ENCODE peak calls at places on chromosomes 5 and 9, in six cellular contexts. H is hepatocyte, L is prostate gland, G is IMR-90, U is GM23338, I is coronary artery. N is an unnamed sample.

GRCh38 chr9:20139755-20140154 is 350.9 kb upstream of the SLC24A2 start:
- DNase-seq in H (no peak), L (no peak), G (no peak), U (peak), I (no peak), N (no peak)

GRCh38 chr9:132078369-132079356 is 1.0 kb downstream of the MED27 start:
- DNase-seq in H (peak), L (peak), G (peak), U (no peak), I (no peak), N (peak)

GRCh38 chr5:65334077-65334476 is 147.6 kb downstream of the ADAMTS6 start:
- DNase-seq in H (no peak), L (no peak), G (no peak), U (peak), I (no peak), N (no peak)

GRCh38 chr5:39191216-39191615 is 28.1 kb downstream of the FYB1 start:
- DNase-seq in H (no peak), L (no peak), G (no peak), U (no peak), I (no peak), N (no peak)

GRCh38 chr5:76388791-76389512 is 14.1 kb upstream of the IQGAP2 start:
- DNase-seq in H (no peak), L (no peak), G (no peak), U (no peak), I (no peak), N (no peak)

GRCh38 chr5:10735569-10736255 is 25.3 kb downstream of the DAP start:
- DNase-seq in H (no peak), L (no peak), G (no peak), U (no peak), I (no peak), N (no peak)

GRCh38 chr5:138905541-138905940 is 30.4 kb upstream of the LRRTM2 start:
- DNase-seq in H (no peak), L (no peak), G (peak), U (no peak), I (no peak), N (peak)

GRCh38 chr5:140402258-140403074 is 833 bp downstream of the ANKHD1 start:
- DNase-seq in H (peak), L (peak), G (peak), U (peak), I (peak), N (peak)

GRCh38 chr9:70407081-70407503 is 7.4 kb downstream of the KLF9 start:
- DNase-seq in H (no peak), L (no peak), G (peak), U (peak), I (no peak), N (peak)

GRCh38 chr5:68259696-68260095 is 44.1 kb downstream of the PIK3R1 start:
- DNase-seq in H (no peak), L (no peak), G (no peak), U (no peak), I (no peak), N (no peak)

GRCh38 chr5:145825751-145826180 is 9.4 kb downstream of the PRELID2 start:
- DNase-seq in H (peak), L (no peak), G (peak), U (peak), I (no peak), N (peak)
- TF ChIP-seq CTCF in H (peak), L (peak), G (peak), U (peak), I (peak), N (peak)

DNA sequence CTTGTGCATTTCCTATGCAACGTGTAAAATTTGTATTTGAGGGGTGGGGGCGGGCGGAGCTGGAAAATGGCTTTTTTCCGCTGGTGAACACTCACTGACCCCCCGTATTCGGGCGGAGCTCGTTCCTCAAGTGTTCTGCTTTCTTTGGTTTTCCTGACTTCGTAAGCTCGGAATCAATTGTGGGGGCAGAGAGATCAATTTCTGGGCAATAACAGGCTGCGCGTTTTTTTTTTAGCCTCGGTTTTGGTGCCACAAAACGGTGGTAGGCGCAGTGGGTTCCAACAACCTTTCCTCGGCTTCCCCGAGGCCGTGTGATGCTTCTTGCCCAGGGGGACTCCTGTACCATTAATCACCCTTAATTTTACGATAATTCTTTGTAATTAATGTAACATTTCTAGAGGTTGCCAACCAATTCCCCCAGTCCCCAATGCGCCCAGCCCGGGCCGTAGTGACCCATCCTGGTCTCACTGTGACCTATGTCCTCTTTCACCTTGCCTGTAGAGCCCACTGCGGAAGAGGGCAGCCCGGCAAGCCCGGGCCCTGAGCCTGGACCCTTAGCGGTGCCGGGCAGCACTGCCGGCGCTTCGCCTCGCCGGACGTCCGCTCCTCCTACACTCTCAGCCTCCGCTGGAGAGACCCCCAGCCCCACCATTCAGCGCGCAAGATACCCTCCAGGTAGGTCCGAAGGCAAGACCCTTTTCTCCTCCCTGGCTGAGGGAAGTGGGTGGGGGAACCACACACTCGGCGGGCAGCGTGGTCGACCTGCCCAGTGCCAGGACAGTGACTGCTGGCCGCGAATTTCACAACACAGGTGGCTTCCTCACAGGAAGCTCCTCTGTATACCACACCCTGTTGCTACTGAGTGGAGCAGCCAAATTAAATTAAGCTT is 3.7 kb downstream of the NR4A3 start:
- DNase-seq in H (no peak), L (no peak), G (no peak), U (peak), I (no peak), N (no peak)
- H3K4me3 ChIP-seq in H (peak), L (no peak), G (no peak), U (peak), I (peak), N (no peak)

GRCh38 chr9:120733190-120733589 is 18.9 kb upstream of the MEGF9 start:
- DNase-seq in H (peak), L (no peak), G (peak), U (no peak), I (peak), N (peak)

GRCh38 chr9:120734607-120735006 is 20.3 kb upstream of the MEGF9 start:
- DNase-seq in H (no peak), L (no peak), G (no peak), U (no peak), I (no peak), N (no peak)

GRCh38 chr9:120726484-120726883 is 12.2 kb upstream of the MEGF9 start:
- DNase-seq in H (no peak), L (no peak), G (no peak), U (no peak), I (no peak), N (no peak)

GRCh38 chr9:120730661-120731514 is 16.6 kb upstream of the MEGF9 start:
- DNase-seq in H (peak), L (no peak), G (peak), U (peak), I (peak), N (peak)

DNA sequence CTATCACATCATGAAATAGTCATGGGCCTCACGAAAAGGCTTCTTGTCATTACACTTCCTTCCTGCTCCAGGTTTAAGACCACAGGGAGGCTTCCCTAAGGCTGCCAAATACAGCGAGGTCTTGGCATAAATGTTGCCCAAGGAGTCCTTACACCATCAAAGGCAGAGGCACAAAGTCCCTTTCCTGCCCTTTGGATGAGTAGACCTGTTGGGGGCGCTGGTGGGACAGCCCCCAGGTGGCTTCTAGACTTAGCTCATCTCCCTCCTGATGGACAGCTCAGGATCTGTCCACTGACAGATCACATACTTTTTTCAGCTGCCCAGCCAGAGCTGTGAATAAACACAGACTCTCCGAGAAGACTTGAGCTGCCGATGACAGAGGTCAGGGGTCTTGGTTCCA is 15.5 kb upstream of the MEGF9 start:
- DNase-seq in H (no peak), L (no peak), G (no peak), U (peak), I (no peak), N (no peak)
- TF ChIP-seq CTCF in H (peak), L (no peak), G (no peak), U (peak), I (no peak), N (peak)

GRCh38 chr9:6757988-6758417 is 230 bp downstream of the KDM4C start:
- DNase-seq in H (no peak), L (no peak), G (no peak), U (peak), I (peak), N (no peak)
- H3K4me3 ChIP-seq in H (peak), L (peak), G (peak), U (peak), I (peak), N (peak)

DNA sequence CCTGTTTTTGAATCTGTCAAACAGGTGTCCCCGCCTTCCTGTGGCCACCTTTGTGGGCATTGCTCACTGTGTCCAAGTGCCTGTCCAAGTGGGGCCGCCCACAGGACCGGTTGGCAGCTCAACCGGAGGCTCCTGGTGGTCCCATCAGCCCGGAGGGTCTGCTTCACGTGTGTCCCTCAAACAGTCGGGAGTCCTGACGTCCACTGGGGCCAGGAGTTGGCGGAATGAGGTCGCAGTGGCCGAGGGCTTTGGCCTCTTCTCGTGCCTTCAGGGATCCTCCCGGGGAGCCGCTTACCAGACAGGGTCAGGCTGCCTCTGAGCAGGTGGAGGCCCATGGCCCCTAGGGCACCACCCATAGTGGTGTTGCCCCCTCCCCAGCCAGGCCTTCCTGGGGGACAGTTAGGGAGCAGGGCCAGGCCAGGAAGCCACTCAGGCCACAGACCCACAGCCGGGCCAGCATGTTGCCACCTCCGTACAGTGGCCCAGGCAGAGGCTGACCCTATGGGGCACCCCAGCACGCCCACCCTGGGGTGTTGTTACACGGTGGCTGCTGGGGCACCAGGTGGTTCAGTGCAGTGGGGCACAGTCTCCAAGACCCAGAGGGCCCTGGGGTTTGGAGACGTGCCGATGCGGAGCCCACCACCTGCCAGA is 69.5 kb downstream of the KCNT1 start:
- DNase-seq in H (no peak), L (no peak), G (no peak), U (no peak), I (no peak), N (no peak)
- TF ChIP-seq CTCF in H (no peak), L (no peak), G (no peak), U (no peak), I (no peak), N (no peak)

GRCh38 chr9:973295-973842 is 3.1 kb upstream of the DMRT3 start:
- DNase-seq in H (no peak), L (no peak), G (no peak), U (peak), I (no peak), N (no peak)

GRCh38 chr9:970310-971002 is 6.0 kb upstream of the DMRT3 start:
- DNase-seq in H (no peak), L (no peak), G (no peak), U (peak), I (no peak), N (no peak)

GRCh38 chr9:974064-974992 is 2.1 kb upstream of the DMRT3 start:
- DNase-seq in H (no peak), L (no peak), G (no peak), U (peak), I (no peak), N (no peak)

GRCh38 chr9:971901-972511 is 4.4 kb upstream of the DMRT3 start:
- DNase-seq in H (peak), L (no peak), G (no peak), U (peak), I (no peak), N (no peak)

DNA sequence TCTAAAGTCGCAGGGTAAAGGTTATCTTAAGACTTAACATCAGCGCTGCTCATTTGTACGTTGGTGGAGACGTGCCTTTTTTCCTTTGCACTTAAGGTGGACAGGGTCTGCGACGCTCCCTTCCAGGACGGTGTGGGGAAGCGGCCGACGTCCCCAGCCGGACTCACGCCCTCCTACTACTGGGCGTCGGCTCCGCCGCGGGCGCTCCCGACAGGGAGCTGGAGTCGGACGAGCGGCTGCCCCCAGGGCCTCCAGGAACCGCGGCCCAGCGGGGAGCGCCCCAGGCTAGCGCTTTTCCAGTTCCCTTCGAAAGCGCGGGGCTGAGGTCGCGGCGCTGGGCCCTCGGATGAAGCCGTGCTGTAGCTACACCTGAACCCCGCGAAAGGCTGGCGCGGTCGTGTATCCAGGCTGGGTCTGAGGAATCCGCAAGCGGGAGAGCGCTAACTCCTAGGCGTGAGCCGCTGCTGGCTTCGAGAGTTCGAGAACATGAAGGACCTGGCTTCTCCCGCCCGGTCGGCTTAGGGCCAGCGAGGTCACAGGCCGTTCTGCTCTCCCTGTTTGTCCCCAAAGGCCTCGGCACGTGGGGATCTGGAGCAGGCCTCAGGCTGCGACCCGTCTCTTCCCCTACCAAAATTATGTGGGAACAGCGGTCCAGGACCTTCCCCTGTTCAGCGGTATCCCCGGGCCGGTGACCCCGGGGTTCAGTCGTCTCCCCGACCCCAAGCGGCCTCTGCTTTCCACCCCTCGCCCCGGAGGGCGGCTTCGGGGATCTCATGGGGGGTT is 3.8 kb upstream of the DMRT3 start:
- DNase-seq in H (peak), L (no peak), G (no peak), U (peak), I (no peak), N (no peak)
- H3K4me3 ChIP-seq in H (no peak), L (no peak), G (no peak), U (peak), I (peak), N (no peak)

GRCh38 chr5:142087920-142088679 is 20.5 kb upstream of the NDFIP1 start:
- DNase-seq in H (no peak), L (no peak), G (no peak), U (no peak), I (no peak), N (no peak)

GRCh38 chr5:142082182-142082781 is 26.3 kb upstream of the NDFIP1 start:
- DNase-seq in H (no peak), L (no peak), G (no peak), U (peak), I (no peak), N (no peak)

GRCh38 chr5:142091012-142091411 is 17.6 kb upstream of the NDFIP1 start:
- DNase-seq in H (no peak), L (no peak), G (no peak), U (no peak), I (no peak), N (no peak)

GRCh38 chr5:142091922-142092321 is 16.7 kb upstream of the NDFIP1 start:
- DNase-seq in H (no peak), L (no peak), G (no peak), U (no peak), I (no peak), N (no peak)

DNA sequence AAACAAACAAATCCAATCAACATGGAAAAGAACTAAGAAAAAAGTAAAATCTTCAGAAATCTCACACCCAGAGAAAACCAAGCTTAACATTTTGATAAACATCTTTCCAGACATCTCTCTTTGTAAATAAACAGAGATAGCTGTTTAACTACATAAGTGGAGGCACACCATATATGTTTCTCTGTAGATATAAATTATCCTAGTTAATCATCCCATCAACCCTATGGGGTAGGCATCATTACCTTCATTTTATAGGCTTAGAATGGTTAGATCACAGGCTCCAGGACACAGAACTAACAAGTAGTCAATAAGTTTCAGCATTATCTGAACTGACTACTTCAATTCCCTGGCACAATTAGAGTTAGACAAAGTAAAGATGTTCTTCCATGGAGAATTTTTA is 22.4 kb upstream of the NDFIP1 start:
- DNase-seq in H (no peak), L (no peak), G (no peak), U (no peak), I (no peak), N (no peak)
- TF ChIP-seq CTCF in H (no peak), L (no peak), G (no peak), U (no peak), I (no peak), N (no peak)

DNA sequence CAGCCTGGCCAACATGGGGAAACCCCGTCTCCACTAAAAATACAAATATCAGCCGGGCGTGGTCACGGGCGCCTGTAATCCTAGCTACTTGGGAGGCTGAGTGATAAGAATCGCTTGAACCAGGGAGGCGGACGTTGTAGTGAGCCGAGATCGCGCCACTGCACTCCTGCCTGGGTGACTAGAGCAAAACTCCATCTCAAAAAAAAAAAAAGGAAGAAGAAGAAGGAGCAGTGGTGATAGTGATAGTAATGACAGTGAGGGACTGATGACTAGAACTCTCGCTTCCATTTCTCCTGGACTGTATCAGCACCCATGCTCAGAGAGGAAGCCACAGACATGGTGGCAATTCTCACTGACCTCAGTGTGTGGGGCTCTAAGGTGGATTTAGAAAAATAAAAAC is 52.6 kb upstream of the CLINT1 start:
- DNase-seq in H (no peak), L (no peak), G (no peak), U (no peak), I (no peak), N (no peak)
- H3K4me3 ChIP-seq in H (no peak), L (no peak), G (no peak), U (no peak), I (no peak), N (no peak)

DNA sequence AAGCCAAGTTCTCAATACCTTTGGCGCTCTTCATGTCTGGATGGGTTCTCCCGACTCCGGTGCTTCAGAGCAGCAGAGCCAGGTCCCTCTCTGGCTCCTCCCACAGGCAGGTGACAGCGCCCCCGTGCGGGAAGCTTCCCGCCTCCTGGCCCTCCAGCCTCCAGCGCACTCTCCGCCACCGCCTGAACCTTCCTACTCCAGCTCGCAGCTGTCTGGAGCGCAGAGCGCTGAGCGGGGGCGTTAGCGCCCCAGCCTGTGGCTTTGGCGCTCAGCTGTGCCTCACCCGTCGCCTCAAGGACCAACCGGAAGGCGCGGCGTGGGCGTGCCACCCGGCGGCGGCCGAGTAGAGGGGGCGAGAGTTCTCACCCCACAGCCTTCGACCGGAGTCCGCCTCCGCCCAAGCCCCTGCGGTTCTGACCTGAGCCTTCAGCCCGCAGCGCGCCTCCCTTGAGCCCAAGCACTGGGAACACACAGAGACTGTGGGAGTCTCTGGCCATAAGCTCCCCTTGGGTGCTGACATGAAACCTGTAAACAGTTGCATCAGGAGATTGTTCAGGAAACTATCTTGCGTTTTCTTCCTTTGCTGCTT is at the start of gene SLCO4C1:
- DNase-seq in H (peak), L (peak), G (no peak), U (peak), I (no peak), N (peak)
- TF ChIP-seq CTCF in H (peak), L (no peak), G (no peak), U (peak), I (no peak), N (peak)

DNA sequence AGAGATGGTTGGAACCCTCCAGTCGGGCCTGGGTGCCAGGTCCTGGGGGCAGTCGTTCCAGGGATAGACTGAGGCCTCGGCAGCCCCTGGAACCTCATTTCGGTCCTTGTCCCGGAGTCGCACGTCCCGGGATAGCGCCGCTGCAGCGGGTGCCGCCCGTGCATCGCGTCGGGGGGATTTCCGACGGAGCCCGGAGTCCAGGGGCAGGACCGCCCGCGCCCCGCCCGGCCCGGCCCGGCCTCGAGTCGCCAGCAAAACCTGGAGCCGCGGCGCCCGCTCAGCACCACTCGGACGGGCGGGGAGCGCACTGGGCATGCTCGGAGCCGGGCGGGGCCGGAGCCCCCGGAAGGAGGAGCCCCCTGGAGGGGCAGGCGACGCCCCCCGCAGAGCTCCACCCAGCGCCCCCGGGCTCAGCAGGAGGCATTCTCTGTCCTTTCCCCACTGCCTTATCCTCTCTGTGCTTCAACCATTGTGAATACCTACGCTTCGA is 1.6 kb upstream of the PTPN3 start:
- DNase-seq in H (peak), L (peak), G (no peak), U (peak), I (peak), N (peak)
- H3K4me3 ChIP-seq in H (peak), L (peak), G (peak), U (peak), I (peak), N (peak)